ENCODE peak calls at places on chromosome 15, in six cellular contexts. H, B, J, F, Z and G are unnamed samples.

GRCh38 chr15:90482124-90483011 is 47.4 kb upstream of the CRTC3 start:
- DNase-seq in F (peak), J (peak), H (peak), B (no peak), Z (peak), G (peak)

GRCh38 chr15:70387086-70387485 is 289.4 kb upstream of the TLE3 start:
- DNase-seq in Z (no peak), J (no peak), F (no peak), B (no peak), H (no peak), G (peak)

GRCh38 chr15:35374661-35375060 is 171.3 kb downstream of the DPH6 start:
- DNase-seq in J (no peak), B (no peak), Z (no peak), F (no peak), H (no peak), G (no peak)

GRCh38 chr15:72227192-72227586 is 3.8 kb downstream of the PKM start:
- DNase-seq in H (no peak), Z (no peak), F (no peak), B (no peak), J (no peak), G (no peak)

GRCh38 chr15:29815000-29815704 is 7.1 kb downstream of the TJP1 start:
- DNase-seq in H (no peak), J (no peak), Z (no peak), F (no peak), B (no peak), G (no peak)

GRCh38 chr15:89732451-89733172 is 18.4 kb downstream of the MESP1 start:
- DNase-seq in J (no peak), B (no peak), Z (no peak), H (no peak), F (no peak), G (no peak)

GRCh38 chr15:68749365-68750141 is 71.1 kb downstream of the ANP32A start:
- DNase-seq in Z (no peak), F (no peak), H (no peak), J (no peak), B (no peak), G (no peak)

GRCh38 chr15:73697033-73697467 is 12.9 kb downstream of the CD276 start:
- DNase-seq in Z (peak), H (peak), B (peak), F (peak), J (peak), G (peak)

GRCh38 chr15:27679621-27680521 is 419.2 kb downstream of the OCA2 start:
- DNase-seq in J (no peak), B (no peak), H (no peak), Z (no peak), F (no peak), G (no peak)